ENCODE peak calls at places on chromosomes 16 and 17, in ten cellular contexts. N is RCC 7860; Y is Jurkat, Clone E6-1; O is HuH-7; M is HFFc6; P is activated T-cell treated with anti-CD3 and anti-CD28 coated beads, Interleukin-2, amount 50 U/mL, for 72 hours; D is astrocyte of the hippocampus; Z is stimulated activated CD4-positive, alpha-beta T cell treated with anti-CD3 and anti-CD28 coated beads, Interleukin-1b, Interleukin-23, amount 100 ng/mL, for 1 hour; X is lung; F is activated CD8-positive, alpha-beta memory T cell treated with anti-CD3 and anti-CD28 coated beads, Interleukin-2, amount 50 U/mL, for 4 hours. L is an unnamed sample.

GRCh38 chr17:51734976-51735375 is 423.5 kb downstream of the CA10 start:
- DNase-seq in N (no peak), Y (no peak), O (no peak), M (no peak), P (no peak), D (no peak), Z (no peak), X (no peak), F (no peak), L (no peak)

GRCh38 chr17:80111702-80112470 is 10.5 kb downstream of the GAA start:
- DNase-seq in N (no peak), Y (no peak), O (no peak), M (no peak), P (no peak), D (no peak), Z (no peak), X (no peak), F (no peak), L (no peak)

GRCh38 chr16:2086136-2086742 is 38.5 kb downstream of the TSC2 start:
- DNase-seq in N (no peak), Y (no peak), O (no peak), M (no peak), P (no peak), D (no peak), Z (no peak), X (no peak), F (no peak), L (no peak)

GRCh38 chr16:85717393-85718152 is 28.8 kb upstream of the GINS2 start:
- DNase-seq in N (peak), Y (peak), O (peak), M (peak), P (peak), D (peak), Z (peak), X (peak), F (peak), L (peak)

GRCh38 chr17:7854851-7855642 is at the start of gene TMEM88:
- DNase-seq in N (no peak), Y (no peak), O (no peak), M (no peak), P (no peak), D (no peak), Z (no peak), X (no peak), F (peak), L (peak)

GRCh38 chr17:57541472-57542394 is 203.4 kb downstream of the CCDC182 start:
- DNase-seq in N (peak), Y (no peak), O (peak), M (no peak), P (no peak), D (peak), Z (no peak), X (no peak), F (no peak), L (no peak)

GRCh38 chr17:10574324-10574723 is 24.9 kb upstream of the MYH2 start:
- DNase-seq in N (no peak), Y (no peak), O (no peak), M (no peak), P (no peak), D (no peak), Z (no peak), X (no peak), F (no peak), L (no peak)

GRCh38 chr17:59623151-59623550 is 3.5 kb downstream of the CLTC start:
- DNase-seq in N (no peak), Y (no peak), O (no peak), M (no peak), P (no peak), D (no peak), Z (no peak), X (no peak), F (no peak), L (no peak)

GRCh38 chr17:16287563-16288027 is 65.7 kb downstream of the CENPV start:
- DNase-seq in N (peak), Y (peak), O (no peak), M (peak), P (no peak), D (peak), Z (no peak), X (no peak), F (no peak), L (no peak)

GRCh38 chr16:23597003-23597756 is 1.1 kb upstream of the NDUFAB1 start:
- DNase-seq in N (peak), Y (peak), O (peak), M (peak), P (peak), D (no peak), Z (no peak), X (no peak), F (no peak), L (peak)